ENCODE peak calls at places on chromosomes 7 and 10, in four cellular contexts. One of them, this sample, is unnamed. For H3K36me3, the result is how much of the 10 kb centered on the place peaks cover.

GRCh38 chr10:21514808-21515580 is 10.5 kb downstream of the SKIDA1 start:
- DNase-seq in breast epithelium: no peak
- DNase-seq in HCT116: no peak
- DNase-seq in transverse colon: no peak
- DNase-seq in this sample: no peak

GRCh38 chr7:72153132-72153512 is 259.0 kb downstream of the CALN1 start:
- DNase-seq in HCT116: no peak
- DNase-seq in transverse colon: no peak
- DNase-seq in breast epithelium: peak
- DNase-seq in this sample: no peak

GRCh38 chr10:10722422-10722821 is 295.2 kb upstream of the CELF2 start:
- DNase-seq in breast epithelium: no peak
- DNase-seq in transverse colon: no peak
- DNase-seq in HCT116: no peak
- DNase-seq in this sample: no peak

GRCh38 chr7:79403879-79404278 is 49.6 kb downstream of the MAGI2 start:
- DNase-seq in transverse colon: no peak
- DNase-seq in HCT116: no peak
- DNase-seq in breast epithelium: no peak
- DNase-seq in this sample: no peak

GRCh38 chr10:49634053-49634660 is 20.3 kb downstream of the CHAT start:
- DNase-seq in HCT116: no peak
- DNase-seq in breast epithelium: no peak
- DNase-seq in transverse colon: no peak
- DNase-seq in this sample: no peak

GRCh38 chr7:84232653-84233052 is 38.1 kb upstream of the SEMA3A start:
- DNase-seq in breast epithelium: no peak
- DNase-seq in HCT116: no peak
- DNase-seq in transverse colon: no peak
- DNase-seq in this sample: no peak

GRCh38 chr10:53619678-53620077 is 847.1 kb upstream of the MBL2 start:
- DNase-seq in breast epithelium: no peak
- DNase-seq in transverse colon: no peak
- DNase-seq in HCT116: no peak
- DNase-seq in this sample: no peak

GRCh38 chr7:150787321-150788281 is 12.6 kb downstream of the TMEM176B start:
- DNase-seq in breast epithelium: no peak
- DNase-seq in HCT116: no peak
- DNase-seq in transverse colon: no peak
- DNase-seq in this sample: no peak

GRCh38 chr7:143148050-143148449 is 16.2 kb downstream of the PIP start:
- DNase-seq in breast epithelium: no peak
- DNase-seq in HCT116: no peak
- DNase-seq in transverse colon: no peak
- DNase-seq in this sample: no peak

GRCh38 chr7:51276967-51277366 is 39.6 kb downstream of the COBL start:
- DNase-seq in breast epithelium: no peak
- DNase-seq in HCT116: no peak
- DNase-seq in transverse colon: no peak
- DNase-seq in this sample: no peak

GRCh38 chr7:29116361-29116760 is 30.0 kb downstream of the CPVL start:
- DNase-seq in HCT116: no peak
- DNase-seq in breast epithelium: no peak
- DNase-seq in transverse colon: no peak
- DNase-seq in this sample: no peak

GRCh38 chr7:30169585-30169978 is 34.8 kb downstream of the MTURN start:
- DNase-seq in transverse colon: no peak
- DNase-seq in HCT116: no peak
- DNase-seq in breast epithelium: no peak
- DNase-seq in this sample: no peak

GRCh38 chr10:131184503-131184902 is 127.0 kb downstream of the TCERG1L start:
- DNase-seq in transverse colon: no peak
- DNase-seq in breast epithelium: no peak
- DNase-seq in HCT116: no peak
- DNase-seq in this sample: no peak

GRCh38 chr7:141221007-141221612 is 147.2 kb downstream of the TMEM178B start:
- DNase-seq in HCT116: no peak
- DNase-seq in transverse colon: no peak
- DNase-seq in breast epithelium: no peak
- DNase-seq in this sample: no peak

GRCh38 chr7:102260856-102261255 is 25.8 kb upstream of the SH2B2 start:
- DNase-seq in HCT116: no peak
- DNase-seq in transverse colon: no peak
- DNase-seq in breast epithelium: no peak
- DNase-seq in this sample: no peak

GRCh38 chr7:10429031-10429430 is 544.6 kb upstream of the PHF14 start:
- DNase-seq in HCT116: no peak
- DNase-seq in transverse colon: no peak
- DNase-seq in breast epithelium: no peak
- DNase-seq in this sample: no peak

GRCh38 chr10:122044713-122045112 is 55.8 kb downstream of the TACC2 start:
- DNase-seq in transverse colon: peak
- DNase-seq in breast epithelium: no peak
- DNase-seq in HCT116: no peak
- DNase-seq in this sample: no peak

GRCh38 chr10:16545126-16545736 is 23.6 kb upstream of the C1QL3 start:
- DNase-seq in breast epithelium: no peak
- DNase-seq in transverse colon: no peak
- DNase-seq in HCT116: peak
- DNase-seq in this sample: peak

GRCh38 chr7:131836733-131837132 is 280.3 kb upstream of the PODXL start:
- DNase-seq in breast epithelium: no peak
- DNase-seq in HCT116: no peak
- DNase-seq in transverse colon: no peak
- DNase-seq in this sample: no peak

GRCh38 chr10:49649294-49649693 is 30.2 kb upstream of the C10orf53 start:
- DNase-seq in HCT116: no peak
- DNase-seq in transverse colon: no peak
- DNase-seq in breast epithelium: no peak
- DNase-seq in this sample: peak

GRCh38 chr10:2978111-2978510 is 89.2 kb upstream of the PFKP start:
- DNase-seq in transverse colon: no peak
- DNase-seq in HCT116: peak
- DNase-seq in breast epithelium: no peak
- DNase-seq in this sample: peak

GRCh38 chr10:26574783-26575182 is 122.7 kb upstream of the PDSS1 start:
- DNase-seq in transverse colon: no peak
- DNase-seq in breast epithelium: no peak
- DNase-seq in HCT116: no peak
- DNase-seq in this sample: no peak

GRCh38 chr10:71797533-71798307 is 24.4 kb upstream of the VSIR start:
- DNase-seq in transverse colon: no peak
- DNase-seq in breast epithelium: no peak
- DNase-seq in HCT116: no peak
- DNase-seq in this sample: no peak

GRCh38 chr7:47389923-47390630 is 191.8 kb downstream of the TNS3 start:
- DNase-seq in transverse colon: no peak
- DNase-seq in HCT116: no peak
- DNase-seq in breast epithelium: no peak
- DNase-seq in this sample: no peak

GRCh38 chr7:127347567-127348246 is 44.8 kb downstream of the ZNF800 start:
- DNase-seq in HCT116: no peak
- DNase-seq in transverse colon: peak
- DNase-seq in breast epithelium: no peak
- DNase-seq in this sample: no peak

GRCh38 chr7:100897111-100897608 is 1.5 kb upstream of the ACHE start:
- DNase-seq in transverse colon: peak
- DNase-seq in breast epithelium: no peak
- DNase-seq in HCT116: no peak
- DNase-seq in this sample: no peak

DNA sequence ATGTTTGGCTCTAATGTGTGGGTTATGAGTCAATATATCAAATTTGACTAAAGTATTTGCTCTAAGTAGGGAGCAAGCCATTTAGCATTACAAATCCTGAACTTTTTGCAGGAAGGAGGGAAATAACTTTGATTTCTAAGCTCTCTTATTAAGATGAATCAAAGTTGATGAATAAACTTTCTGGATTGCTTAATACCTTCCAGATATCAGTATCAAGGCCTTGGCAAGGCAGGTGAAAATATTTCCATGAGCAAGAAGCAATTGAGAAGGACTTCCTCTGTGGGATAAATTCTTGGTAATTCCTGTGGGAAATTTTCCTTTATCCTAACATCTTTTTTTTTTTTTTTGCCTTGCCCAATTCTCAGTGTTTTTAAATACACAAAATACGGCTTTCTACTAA is 258.9 kb downstream of the AHR start:
- DNase-seq in breast epithelium: no peak
- DNase-seq in transverse colon: no peak
- DNase-seq in HCT116: no peak
- DNase-seq in this sample: no peak
- TF ChIP-seq POLR2AphosphoS5 in breast epithelium: no peak
- TF ChIP-seq POLR2AphosphoS5 in transverse colon: no peak
- TF ChIP-seq POLR2AphosphoS5 in HCT116: no peak
- TF ChIP-seq POLR2AphosphoS5 in this sample: no peak

GRCh38 chr7:55476852-55477780 is 95.2 kb downstream of the VOPP1 start:
- DNase-seq in HCT116: no peak
- DNase-seq in transverse colon: no peak
- DNase-seq in breast epithelium: no peak
- DNase-seq in this sample: no peak
- H3K36me3 ChIP-seq in HCT116: under half
- H3K36me3 ChIP-seq in transverse colon: under half
- H3K36me3 ChIP-seq in breast epithelium: under half
- H3K36me3 ChIP-seq in this sample: under half

DNA sequence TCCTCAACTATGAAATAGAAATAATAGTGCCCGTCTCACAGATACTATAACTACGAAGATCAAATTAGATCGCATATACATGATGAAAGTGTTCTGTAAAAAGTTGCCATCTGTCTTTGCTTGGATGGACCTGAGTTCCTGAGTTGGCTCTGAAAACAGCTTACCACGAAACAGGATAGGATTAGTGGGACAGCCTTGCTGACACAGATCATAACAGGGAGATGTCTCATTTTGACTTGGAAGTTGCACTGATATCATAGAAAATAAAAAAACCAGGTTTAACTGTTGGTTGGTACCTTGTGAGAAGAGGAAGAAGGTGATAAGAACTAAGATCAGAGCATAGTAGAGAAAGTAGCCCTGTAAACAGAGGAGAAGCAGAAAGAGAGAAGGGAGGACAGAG is 79.3 kb upstream of the AGBL3 start:
- DNase-seq in transverse colon: no peak
- DNase-seq in breast epithelium: no peak
- DNase-seq in HCT116: no peak
- DNase-seq in this sample: no peak
- H3K27ac ChIP-seq in transverse colon: peak
- H3K27ac ChIP-seq in breast epithelium: no peak
- H3K27ac ChIP-seq in HCT116: no peak
- H3K27ac ChIP-seq in this sample: no peak

GRCh38 chr10:88991161-88991899 is 732 bp downstream of the FAS start:
- DNase-seq in breast epithelium: peak
- DNase-seq in transverse colon: peak
- DNase-seq in HCT116: peak
- DNase-seq in this sample: no peak

GRCh38 chr10:88989423-88989822 is 1.2 kb upstream of the FAS start:
- DNase-seq in breast epithelium: no peak
- DNase-seq in transverse colon: no peak
- DNase-seq in HCT116: no peak
- DNase-seq in this sample: no peak

GRCh38 chr10:88991900-88992237 is 1.3 kb downstream of the FAS start:
- DNase-seq in HCT116: no peak
- DNase-seq in breast epithelium: no peak
- DNase-seq in transverse colon: no peak
- DNase-seq in this sample: no peak

GRCh38 chr10:88989824-88990527 is 622 bp upstream of the FAS start:
- DNase-seq in HCT116: no peak
- DNase-seq in transverse colon: no peak
- DNase-seq in breast epithelium: no peak
- DNase-seq in this sample: no peak

DNA sequence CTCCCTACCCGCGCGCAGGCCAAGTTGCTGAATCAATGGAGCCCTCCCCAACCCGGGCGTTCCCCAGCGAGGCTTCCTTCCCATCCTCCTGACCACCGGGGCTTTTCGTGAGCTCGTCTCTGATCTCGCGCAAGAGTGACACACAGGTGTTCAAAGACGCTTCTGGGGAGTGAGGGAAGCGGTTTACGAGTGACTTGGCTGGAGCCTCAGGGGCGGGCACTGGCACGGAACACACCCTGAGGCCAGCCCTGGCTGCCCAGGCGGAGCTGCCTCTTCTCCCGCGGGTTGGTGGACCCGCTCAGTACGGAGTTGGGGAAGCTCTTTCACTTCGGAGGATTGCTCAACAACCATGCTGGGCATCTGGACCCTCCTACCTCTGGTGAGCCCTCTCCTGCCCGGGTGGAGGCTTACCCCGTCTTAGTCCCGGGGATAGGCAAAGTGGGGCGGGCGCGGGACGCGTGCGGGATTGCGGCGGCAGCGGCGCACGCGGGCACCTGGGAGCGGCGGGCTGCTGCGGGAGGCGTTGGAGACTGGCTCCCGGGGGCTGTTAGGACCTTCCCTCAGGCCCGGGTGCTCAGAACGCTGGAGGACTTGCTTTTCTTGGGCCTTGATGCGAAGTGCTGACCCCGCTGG is at the start of gene FAS:
- DNase-seq in transverse colon: peak
- DNase-seq in breast epithelium: peak
- DNase-seq in HCT116: peak
- DNase-seq in this sample: no peak
- TF ChIP-seq POLR2AphosphoS5 in transverse colon: peak
- TF ChIP-seq POLR2AphosphoS5 in breast epithelium: peak
- TF ChIP-seq POLR2AphosphoS5 in HCT116: peak
- TF ChIP-seq POLR2AphosphoS5 in this sample: no peak

GRCh38 chr10:80516506-80517075 is 21.1 kb upstream of the SH2D4B start:
- DNase-seq in breast epithelium: no peak
- DNase-seq in HCT116: no peak
- DNase-seq in transverse colon: no peak
- DNase-seq in this sample: no peak

GRCh38 chr10:80515941-80516340 is 21.8 kb upstream of the SH2D4B start:
- DNase-seq in HCT116: no peak
- DNase-seq in transverse colon: no peak
- DNase-seq in breast epithelium: no peak
- DNase-seq in this sample: no peak

GRCh38 chr10:80515511-80515910 is 22.2 kb upstream of the SH2D4B start:
- DNase-seq in transverse colon: no peak
- DNase-seq in breast epithelium: no peak
- DNase-seq in HCT116: no peak
- DNase-seq in this sample: no peak

GRCh38 chr10:80511984-80512634 is 25.6 kb upstream of the SH2D4B start:
- DNase-seq in breast epithelium: no peak
- DNase-seq in HCT116: no peak
- DNase-seq in transverse colon: no peak
- DNase-seq in this sample: no peak

DNA sequence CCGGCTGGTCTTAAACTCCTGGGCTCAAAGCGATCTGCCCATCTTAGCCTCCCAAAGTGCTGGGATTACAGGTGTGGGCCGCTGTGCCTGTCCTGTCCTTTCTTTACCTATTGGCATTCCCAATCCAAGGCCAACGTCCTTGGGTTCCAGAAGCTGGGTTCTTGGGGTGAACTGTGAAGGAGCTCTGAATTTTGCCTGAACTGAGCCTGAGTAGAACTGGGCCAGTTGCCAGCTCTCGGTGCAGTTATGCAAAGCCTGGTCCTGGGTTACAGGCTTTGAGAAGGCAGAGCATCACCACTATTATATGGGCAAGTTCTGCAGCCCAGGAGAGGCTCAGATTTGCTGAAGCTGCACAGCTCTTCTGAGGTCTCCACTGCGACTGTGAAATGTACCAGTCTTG is 24.6 kb upstream of the SH2D4B start:
- DNase-seq in HCT116: no peak
- DNase-seq in breast epithelium: no peak
- DNase-seq in transverse colon: no peak
- DNase-seq in this sample: no peak
- H3K36me3 ChIP-seq in HCT116: under half
- H3K36me3 ChIP-seq in breast epithelium: under half
- H3K36me3 ChIP-seq in transverse colon: half or more
- H3K36me3 ChIP-seq in this sample: under half

GRCh38 chr7:54252256-54253035 is 289.7 kb upstream of the VSTM2A start:
- DNase-seq in transverse colon: no peak
- DNase-seq in HCT116: no peak
- DNase-seq in breast epithelium: no peak
- DNase-seq in this sample: no peak
- H3K27ac ChIP-seq in transverse colon: no peak
- H3K27ac ChIP-seq in HCT116: no peak
- H3K27ac ChIP-seq in breast epithelium: no peak
- H3K27ac ChIP-seq in this sample: no peak

This sample was measured in SK-N-MC.